ENCODE peak calls at places on chromosome 20, in six cellular contexts. V is adrenal gland, W is uterus, G is hepatocyte, R is foreskin keratinocyte, L is mammary epithelial cell. K is an unnamed sample.

GRCh38 chr20:6824401-6824800 is 56.9 kb downstream of the BMP2 start:
- DNase-seq in V (no peak), W (no peak), G (no peak), R (peak; percentile 20), L (no peak), K (no peak)

GRCh38 chr20:46256293-46256692 is 52.0 kb downstream of the CDH22 start:
- DNase-seq in V (no peak), W (no peak), G (no peak), R (no peak), L (no peak), K (no peak)

GRCh38 chr20:54219751-54220426 is 12.0 kb downstream of the PFDN4 start:
- DNase-seq in V (no peak), W (no peak), G (peak; percentile 55), R (no peak), L (peak; percentile 28), K (no peak)

GRCh38 chr20:3687655-3688054 is 5.8 kb upstream of the ADAM33 start:
- DNase-seq in V (peak; percentile 42), W (peak; percentile 59), G (no peak), R (no peak), L (no peak), K (no peak)

GRCh38 chr20:54026300-54027064 is 43.9 kb downstream of the BCAS1 start:
- DNase-seq in V (no peak), W (no peak), G (no peak), R (peak; percentile 35), L (no peak), K (no peak)

GRCh38 chr20:11387189-11387754 is 530.4 kb upstream of the BTBD3 start:
- DNase-seq in V (peak; percentile 7), W (no peak), G (no peak), R (peak; percentile 97), L (peak; percentile 97), K (no peak)

GRCh38 chr20:10596726-10597125 is 77.1 kb downstream of the JAG1 start:
- DNase-seq in V (peak; percentile 41), W (no peak), G (no peak), R (peak; percentile 66), L (peak; percentile 80), K (no peak)

GRCh38 chr20:48680650-48681049 is 147.1 kb downstream of the PREX1 start:
- DNase-seq in V (peak; percentile 86), W (no peak), G (no peak), R (no peak), L (no peak), K (no peak)

GRCh38 chr20:38165089-38165965 is at the start of gene TGM2:
- DNase-seq in V (peak; percentile 87), W (peak; percentile 85), G (peak; percentile 92), R (peak; percentile 67), L (peak; percentile 71), K (peak; percentile 81)

GRCh38 chr20:24469116-24470030 is at the start of gene SYNDIG1:
- DNase-seq in V (no peak), W (peak; percentile 28), G (peak; percentile 58), R (no peak), L (peak; percentile 20), K (no peak)

GRCh38 chr20:3315110-3315509 is 76.1 kb upstream of the SLC4A11 start:
- DNase-seq in V (peak; percentile 72), W (no peak), G (no peak), R (peak; percentile 38), L (no peak), K (no peak)

GRCh38 chr20:13953227-13953626 is 37.2 kb downstream of the SEL1L2 start:
- DNase-seq in V (no peak), W (no peak), G (no peak), R (no peak), L (no peak), K (no peak)

GRCh38 chr20:35908007-35908406 is 46.3 kb downstream of the SCAND1 start:
- DNase-seq in V (no peak), W (no peak), G (no peak), R (no peak), L (no peak), K (no peak)

GRCh38 chr20:2713285-2713684 is 20.7 kb downstream of the EBF4 start:
- DNase-seq in V (no peak), W (no peak), G (no peak), R (no peak), L (no peak), K (no peak)

GRCh38 chr20:12237772-12238171 is 320.1 kb downstream of the BTBD3 start:
- DNase-seq in V (no peak), W (peak; percentile 38), G (no peak), R (no peak), L (peak; percentile 1), K (no peak)

GRCh38 chr20:49866051-49866450 is 49.3 kb downstream of the SPATA2 start:
- DNase-seq in V (no peak), W (no peak), G (no peak), R (no peak), L (no peak), K (no peak)

GRCh38 chr20:39010496-39010895 is 48.4 kb downstream of the DHX35 start:
- DNase-seq in V (no peak), W (no peak), G (no peak), R (no peak), L (no peak), K (no peak)

GRCh38 chr20:4720121-4720976 is 1.4 kb upstream of the PRND start:
- DNase-seq in V (peak; percentile 84), W (peak; percentile 76), G (peak; percentile 87), R (peak; percentile 47), L (peak; percentile 46), K (peak; percentile 71)

GRCh38 chr20:57680934-57681914 is 28.6 kb downstream of the PMEPA1 start:
- DNase-seq in V (no peak), W (no peak), G (no peak), R (no peak), L (no peak), K (no peak)

GRCh38 chr20:1274485-1275313 is 8.6 kb downstream of the SNPH start:
- DNase-seq in V (no peak), W (no peak), G (peak; percentile 4), R (no peak), L (no peak), K (no peak)

GRCh38 chr20:44001667-44002596 is 87.3 kb downstream of the TOX2 start:
- DNase-seq in V (no peak), W (no peak), G (no peak), R (no peak), L (no peak), K (no peak)

GRCh38 chr20:38452880-38453624 is 17.9 kb upstream of the SNHG17 start:
- DNase-seq in V (peak; percentile 33), W (no peak), G (peak; percentile 21), R (peak; percentile 60), L (no peak), K (no peak)

GRCh38 chr20:46253391-46253790 is 54.9 kb downstream of the CDH22 start:
- DNase-seq in V (peak; percentile 43), W (no peak), G (no peak), R (no peak), L (no peak), K (no peak)

GRCh38 chr20:50294164-50295088 is 103.8 kb downstream of the CEBPB start:
- DNase-seq in V (peak; percentile 32), W (no peak), G (no peak), R (no peak), L (no peak), K (no peak)

GRCh38 chr20:36992802-36993334 is 41.4 kb upstream of the SAMHD1 start:
- DNase-seq in V (no peak), W (no peak), G (no peak), R (no peak), L (no peak), K (no peak)

GRCh38 chr20:36101201-36101600 is 53.3 kb upstream of the EPB41L1 start:
- DNase-seq in V (no peak), W (no peak), G (peak; percentile 53), R (no peak), L (no peak), K (no peak)

GRCh38 chr20:60255426-60255825 is 297.2 kb downstream of the CDH26 start:
- DNase-seq in V (peak; percentile 4), W (no peak), G (no peak), R (no peak), L (no peak), K (no peak)

GRCh38 chr20:56372850-56373249 is 14.1 kb downstream of the FAM210B start:
- DNase-seq in V (no peak), W (no peak), G (no peak), R (no peak), L (no peak), K (no peak)

GRCh38 chr20:56371977-56372376 is 13.2 kb downstream of the FAM210B start:
- DNase-seq in V (no peak), W (no peak), G (no peak), R (no peak), L (no peak), K (no peak)

GRCh38 chr20:56373942-56374341 is 15.2 kb downstream of the FAM210B start:
- DNase-seq in V (peak; percentile 42), W (no peak), G (peak; percentile 62), R (peak; percentile 92), L (peak; percentile 94), K (no peak)

GRCh38 chr20:56363491-56363890 is 4.7 kb downstream of the FAM210B start:
- DNase-seq in V (no peak), W (no peak), G (no peak), R (no peak), L (no peak), K (no peak)

GRCh38 chr20:56368351-56369134 is 9.8 kb downstream of the FAM210B start:
- DNase-seq in V (no peak), W (no peak), G (no peak), R (no peak), L (no peak), K (no peak)
- TF ChIP-seq CTCF in V (no peak), W (no peak), G (no peak), R (no peak), L (no peak), K (no peak)

GRCh38 chr20:40694246-40694645 is 5.2 kb upstream of the MAFB start:
- DNase-seq in V (no peak), W (no peak), G (no peak), R (no peak), L (no peak), K (no peak)
- H3K27me3 ChIP-seq in V (peaks cover 27% of the 10 kb centered on the region), W (peaks cover 18% of the 10 kb centered on the region), G (peaks cover 89% of the 10 kb centered on the region), R (peaks cover 59% of the 10 kb centered on the region), L (peaks cover 6% of the 10 kb centered on the region), K (peaks cover 3% of the 10 kb centered on the region)

DNA sequence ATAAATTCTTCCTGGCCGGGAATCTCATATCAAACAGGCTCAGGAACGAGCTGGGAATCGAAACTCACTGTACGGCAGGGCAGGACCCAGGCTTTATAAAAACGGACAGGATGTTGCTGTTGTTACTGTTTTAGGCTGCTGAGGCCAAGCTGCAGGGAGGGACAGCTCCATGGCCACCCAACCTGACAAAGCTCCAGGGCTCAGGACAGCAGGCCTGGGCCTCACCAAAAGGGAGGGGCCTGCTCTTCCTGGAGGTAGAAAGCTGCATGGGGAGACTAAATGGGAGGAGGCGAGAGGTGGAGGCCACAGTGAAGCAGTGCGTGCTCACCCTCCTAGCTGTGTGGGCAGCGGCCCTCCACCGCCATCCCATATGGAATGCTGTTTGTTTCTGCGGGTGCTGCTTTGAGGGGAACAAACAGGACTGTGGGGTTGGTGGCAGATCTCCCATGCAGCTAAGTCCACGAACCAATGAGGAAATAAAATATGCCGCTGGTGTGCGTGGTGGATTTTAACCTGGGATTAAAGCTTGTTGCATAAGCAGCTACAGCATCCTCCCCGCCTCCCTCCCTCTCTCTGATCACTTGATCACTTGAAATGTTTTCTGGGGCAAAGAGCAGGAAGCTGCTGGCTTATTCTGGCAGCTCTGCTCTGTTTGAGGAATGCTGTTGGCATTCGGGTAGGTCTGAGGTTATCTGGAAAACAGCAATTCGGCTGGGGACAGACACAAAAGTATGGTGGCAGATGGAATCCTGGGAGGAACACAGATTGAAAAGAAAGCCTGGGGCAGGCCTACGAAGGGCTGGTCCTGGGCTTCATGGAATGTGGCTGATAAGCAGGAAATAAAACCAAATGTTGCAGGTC is 2.4 kb upstream of the ZMYND8 start:
- DNase-seq in V (peak; percentile 95), W (peak; percentile 68), G (peak; percentile 92), R (peak; percentile 82), L (peak; percentile 81), K (peak; percentile 90)
- H3K4me1 ChIP-seq in V (peaks cover 81% of the 10 kb centered on the region), W (peaks cover 46% of the 10 kb centered on the region), G (peaks cover 71% of the 10 kb centered on the region), R (peaks cover 48% of the 10 kb centered on the region), L (peaks cover 76% of the 10 kb centered on the region), K (peaks cover 50% of the 10 kb centered on the region)

GRCh38 chr20:33394718-33395117 is 6.6 kb downstream of the CDK5RAP1 start:
- DNase-seq in V (no peak), W (no peak), G (no peak), R (no peak), L (no peak), K (no peak)
- TF ChIP-seq CTCF in V (no peak), W (no peak), G (no peak), R (peak; percentile 36), L (no peak), K (no peak)